ENCODE peak calls at places on chromosomes 11 and 22, in seven cellular contexts. I is RWPE1, D is ascending aorta, T is progenitor cell of endocrine pancreas, M is fibroblast of the aortic adventitia, K is choroid plexus epithelial cell, G is WTC11. Y is an unnamed sample.

GRCh38 chr11:34492806-34493414 is 20.7 kb downstream of the ELF5 start:
- DNase-seq in T (peak; percentile 39), D (peak; percentile 72), G (peak; percentile 57), I (peak; percentile 63), M (peak; percentile 78), K (peak; percentile 80), Y (no peak)

GRCh38 chr11:43687120-43687791 is 6.7 kb downstream of the HSD17B12 start:
- DNase-seq in G (no peak), K (peak; percentile 81), D (peak; percentile 86), M (peak; percentile 55), I (peak; percentile 44), T (no peak), Y (no peak)

GRCh38 chr22:25057013-25057881 is 104.7 kb downstream of the KIAA1671 start:
- DNase-seq in T (peak; percentile 73), K (peak; percentile 58), G (peak; percentile 95), D (peak; percentile 77), M (peak; percentile 20), I (peak; percentile 55), Y (no peak)

GRCh38 chr22:39360674-39361413 is 11.1 kb downstream of the SYNGR1 start:
- DNase-seq in T (no peak), D (no peak), I (peak; percentile 41), K (peak; percentile 52), M (no peak), G (peak; percentile 52), Y (no peak)

GRCh38 chr22:17578129-17578754 is 14.9 kb downstream of the SLC25A18 start:
- DNase-seq in K (peak; percentile 53), G (no peak), M (peak; percentile 32), T (no peak), I (no peak), D (peak; percentile 71), Y (no peak)

GRCh38 chr22:29478326-29479276 is 1.4 kb upstream of the NEFH start:
- DNase-seq in T (no peak), I (peak; percentile 41), D (no peak), K (peak; percentile 21), M (no peak), G (peak; percentile 61), Y (no peak)

GRCh38 chr11:128621491-128622136 is 34.3 kb upstream of the ETS1 start:
- DNase-seq in K (peak; percentile 96), I (peak; percentile 17), D (no peak), M (peak; percentile 83), G (no peak), T (no peak), Y (no peak)

GRCh38 chr22:48782817-48783511 is 1044.7 kb downstream of the BRD1 start:
- DNase-seq in T (no peak), G (peak; percentile 51), M (no peak), D (no peak), K (no peak), I (no peak), Y (no peak)

GRCh38 chr11:117986981-117987495 is 844 bp downstream of the IL10RA start:
- DNase-seq in K (no peak), I (no peak), T (no peak), M (no peak), D (no peak), G (no peak), Y (no peak)

GRCh38 chr22:17213976-17214375 is 5.3 kb downstream of the ADA2 start:
- DNase-seq in I (no peak), M (peak; percentile 8), G (peak; percentile 72), T (no peak), D (no peak), K (peak; percentile 75), Y (no peak)

GRCh38 chr11:101563166-101563565 is 20.6 kb downstream of the TRPC6 start:
- DNase-seq in D (no peak), G (no peak), M (no peak), T (no peak), I (no peak), K (no peak), Y (no peak)

GRCh38 chr11:83257638-83258229 is 28.4 kb downstream of the CCDC90B start:
- DNase-seq in G (no peak), I (peak; percentile 27), D (no peak), K (peak; percentile 94), M (peak; percentile 78), T (no peak), Y (no peak)

GRCh38 chr11:106379712-106380111 is 302.2 kb downstream of the AASDHPPT start:
- DNase-seq in G (no peak), M (no peak), T (no peak), K (no peak), D (no peak), I (no peak), Y (no peak)

GRCh38 chr11:19658344-19658743 is 54.3 kb upstream of the NAV2 start:
- DNase-seq in D (no peak), M (no peak), T (no peak), G (no peak), I (no peak), K (no peak), Y (no peak)

GRCh38 chr11:35192347-35192746 is 53.4 kb downstream of the CD44 start:
- DNase-seq in K (peak; percentile 56), I (no peak), D (peak; percentile 63), G (no peak), M (peak; percentile 56), T (no peak), Y (no peak)

GRCh38 chr22:47248925-47249324 is 486.5 kb downstream of the TBC1D22A start:
- DNase-seq in T (no peak), M (no peak), K (no peak), I (no peak), G (no peak), D (no peak), Y (no peak)

GRCh38 chr11:86696004-86696403 is 23.6 kb upstream of the ME3 start:
- DNase-seq in T (no peak), D (no peak), M (peak; percentile 97), I (peak; percentile 91), G (no peak), K (peak; percentile 97), Y (no peak)

GRCh38 chr11:117037952-117038350 is 60.3 kb downstream of the SIK3 start:
- DNase-seq in D (no peak), K (no peak), T (no peak), I (no peak), M (no peak), G (no peak), Y (no peak)

GRCh38 chr11:35257287-35257686 is 118.3 kb downstream of the CD44 start:
- DNase-seq in K (no peak), M (no peak), I (no peak), G (no peak), T (no peak), D (no peak), Y (no peak)

GRCh38 chr11:71341173-71341572 is 88.8 kb upstream of the SHANK2 start:
- DNase-seq in K (no peak), G (no peak), M (no peak), T (no peak), D (no peak), I (no peak), Y (no peak)

GRCh38 chr11:6027501-6027900 is 3.1 kb downstream of the OR56A1 start:
- DNase-seq in I (no peak), D (no peak), G (no peak), M (peak; percentile 2), T (no peak), K (no peak), Y (no peak)

GRCh38 chr11:130721736-130722135 is 194.5 kb downstream of the SNX19 start:
- DNase-seq in D (no peak), K (peak; percentile 73), T (no peak), G (no peak), M (peak; percentile 71), I (peak; percentile 41), Y (no peak)

GRCh38 chr11:71488086-71488967 is 35.3 kb downstream of the NADSYN1 start:
- DNase-seq in K (peak; percentile 67), T (no peak), I (peak; percentile 77), D (peak; percentile 41), M (peak; percentile 1), G (no peak), Y (no peak)

GRCh38 chr11:115591380-115591779 is 87.2 kb upstream of the CADM1 start:
- DNase-seq in G (no peak), T (no peak), K (no peak), M (no peak), I (no peak), D (no peak), Y (no peak)

GRCh38 chr11:73380321-73380720 is 4.1 kb downstream of the RELT start:
- DNase-seq in D (no peak), K (no peak), I (no peak), G (no peak), M (no peak), T (no peak), Y (no peak)

GRCh38 chr22:23509571-23510302 is 70.4 kb downstream of the IGLL1 start:
- DNase-seq in D (no peak), G (no peak), M (peak; percentile 28), I (no peak), T (no peak), K (peak; percentile 84), Y (no peak)

GRCh38 chr11:12189543-12190235 is 79.3 kb downstream of the MICAL2 start:
- DNase-seq in M (no peak), I (peak; percentile 98), T (no peak), K (no peak), G (no peak), D (peak; percentile 85), Y (no peak)
- TF ChIP-seq CTCF in M (no peak), I (no peak), T (no peak), K (no peak), G (no peak), D (peak; percentile 36), Y (no peak)

DNA sequence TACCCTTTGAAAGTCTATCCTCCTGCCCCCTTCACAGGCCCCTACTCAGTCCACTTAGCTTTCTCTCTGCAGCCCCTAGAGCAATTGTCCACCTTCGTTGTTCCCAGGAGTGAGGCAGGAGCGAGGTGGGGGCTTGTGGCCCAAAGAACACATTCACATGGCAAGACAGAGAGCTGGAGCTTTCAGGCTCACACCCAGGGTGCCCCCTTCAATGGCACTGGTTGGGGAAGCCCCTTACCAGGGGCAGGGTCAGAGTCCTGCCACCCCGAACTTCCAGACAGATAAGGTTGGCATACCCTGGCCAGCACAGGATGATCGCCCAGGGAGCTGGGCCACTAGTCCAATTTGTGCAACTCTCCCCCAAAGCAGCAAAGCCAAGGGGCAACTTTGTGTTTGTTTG is 6.2 kb upstream of the SLC5A4 start:
- DNase-seq in M (no peak), T (no peak), I (no peak), D (no peak), G (no peak), K (no peak), Y (no peak)
- TF ChIP-seq CTCF in M (no peak), T (no peak), I (no peak), D (no peak), G (no peak), K (no peak), Y (no peak)

GRCh38 chr11:31830406-31830805 is 19.3 kb upstream of the PAX6 start:
- DNase-seq in D (no peak), T (no peak), I (no peak), K (no peak), M (no peak), G (no peak), Y (no peak)

GRCh38 chr11:31834237-31834636 is 23.1 kb upstream of the PAX6 start:
- DNase-seq in G (peak; percentile 17), T (no peak), D (no peak), K (no peak), I (no peak), M (no peak), Y (no peak)
- TF ChIP-seq CTCF in G (peak; percentile 20), T (no peak), D (no peak), K (no peak), I (no peak), M (no peak), Y (no peak)

DNA sequence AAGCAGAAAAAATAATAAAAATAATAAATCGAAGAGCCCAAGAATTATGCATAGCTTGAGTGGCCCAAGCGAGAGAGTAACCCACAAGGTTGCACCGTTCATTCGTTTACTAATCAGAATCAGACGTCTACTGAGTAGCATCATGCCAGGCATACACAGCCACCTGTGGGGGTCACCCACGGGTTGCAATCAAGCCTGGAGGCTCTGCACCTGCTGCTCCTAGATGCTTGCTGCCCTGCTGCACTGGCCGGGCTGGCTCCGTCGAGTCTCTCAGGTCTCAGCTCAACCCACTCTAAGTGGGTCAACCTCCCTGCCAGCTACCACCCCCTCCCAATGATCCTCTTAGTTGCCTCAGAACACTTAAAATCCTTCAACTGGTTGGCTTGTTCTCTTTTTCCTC is 2.0 kb upstream of the TESMIN start:
- DNase-seq in D (no peak), K (no peak), I (no peak), G (no peak), T (no peak), M (no peak), Y (no peak)
- TF ChIP-seq CTCF in D (no peak), K (no peak), I (no peak), G (no peak), T (no peak), M (no peak), Y (no peak)